ENCODE peak calls at places on chromosomes 13 and 19, in seven cellular contexts. M is cardiac muscle cell, R is brain microvascular endothelial cell, D is heart left ventricle, T is upper lobe of left lung, V is fibroblast of the aortic adventitia, W is AG09309. F is an unnamed sample.

GRCh38 chr13:37869756-37870488 is at the start of gene TRPC4:
- DNase-seq in M (peak; percentile 59), T (peak; percentile 85), V (peak; percentile 41), R (peak; percentile 79), W (peak; percentile 62), D (peak; percentile 62), F (peak; percentile 73)

GRCh38 chr19:32824136-32824835 is 45.3 kb downstream of the SLC7A9 start:
- DNase-seq in R (no peak), D (no peak), V (no peak), M (no peak), W (no peak), T (peak; percentile 58), F (no peak)

GRCh38 chr19:46126086-46126485 is 1.6 kb upstream of the IGFL3 start:
- DNase-seq in D (no peak), M (no peak), T (no peak), V (no peak), R (no peak), W (no peak), F (no peak)

GRCh38 chr13:42214445-42214844 is 57.5 kb upstream of the AKAP11 start:
- DNase-seq in R (no peak), T (no peak), W (no peak), D (no peak), M (no peak), V (no peak), F (no peak)

GRCh38 chr13:27601771-27602170 is 18.6 kb downstream of the LNX2 start:
- DNase-seq in M (no peak), D (no peak), V (no peak), R (no peak), T (no peak), W (no peak), F (no peak)

GRCh38 chr13:22740264-22740663 is 440.5 kb upstream of the SGCG start:
- DNase-seq in D (no peak), M (peak; percentile 15), V (no peak), R (no peak), T (no peak), W (no peak), F (no peak)

GRCh38 chr13:30870049-30870884 is 35.8 kb upstream of the MEDAG start:
- DNase-seq in D (peak; percentile 65), T (no peak), M (no peak), W (peak; percentile 90), R (peak; percentile 99), V (peak; percentile 100), F (peak; percentile 99)

GRCh38 chr13:76677047-76677446 is 209.2 kb downstream of the KCTD12 start:
- DNase-seq in V (peak; percentile 93), T (no peak), M (no peak), W (no peak), D (peak; percentile 74), R (peak; percentile 82), F (peak; percentile 82)

GRCh38 chr13:97344250-97345175 is 89.5 kb upstream of the RAP2A start:
- DNase-seq in R (peak; percentile 60), T (no peak), M (peak; percentile 73), V (peak; percentile 76), W (no peak), D (peak; percentile 71), F (peak; percentile 81)

GRCh38 chr13:72431981-72432617 is 295.3 kb downstream of the MZT1 start:
- DNase-seq in V (no peak), W (no peak), D (no peak), M (no peak), T (no peak), R (no peak), F (no peak)

GRCh38 chr13:35727881-35728280 is 251.4 kb upstream of the MAB21L1 start:
- DNase-seq in M (peak; percentile 19), V (no peak), W (no peak), D (no peak), T (no peak), R (no peak), F (no peak)

GRCh38 chr19:3319643-3320353 is 46.6 kb upstream of the NFIC start:
- DNase-seq in D (no peak), T (no peak), V (peak; percentile 63), R (peak; percentile 38), M (no peak), W (no peak), F (no peak)

GRCh38 chr13:33352520-33352919 is 67.0 kb upstream of the STARD13 start:
- DNase-seq in D (peak; percentile 35), T (peak; percentile 23), R (no peak), V (no peak), W (no peak), M (no peak), F (no peak)

GRCh38 chr19:46296722-46297431 is at the start of gene HIF3A:
- DNase-seq in M (peak; percentile 97), D (peak; percentile 85), W (no peak), R (no peak), T (peak; percentile 74), V (no peak), F (peak; percentile 73)

GRCh38 chr13:82257790-82258507 is 1624.3 kb downstream of the SLITRK1 start:
- DNase-seq in M (no peak), T (peak; percentile 70), D (no peak), W (no peak), V (no peak), R (no peak), F (no peak)

GRCh38 chr13:23378009-23378632 is 55.4 kb downstream of the SACS start:
- DNase-seq in W (peak; percentile 99), V (peak; percentile 100), D (no peak), T (no peak), R (peak; percentile 89), M (no peak), F (peak; percentile 93)

DNA sequence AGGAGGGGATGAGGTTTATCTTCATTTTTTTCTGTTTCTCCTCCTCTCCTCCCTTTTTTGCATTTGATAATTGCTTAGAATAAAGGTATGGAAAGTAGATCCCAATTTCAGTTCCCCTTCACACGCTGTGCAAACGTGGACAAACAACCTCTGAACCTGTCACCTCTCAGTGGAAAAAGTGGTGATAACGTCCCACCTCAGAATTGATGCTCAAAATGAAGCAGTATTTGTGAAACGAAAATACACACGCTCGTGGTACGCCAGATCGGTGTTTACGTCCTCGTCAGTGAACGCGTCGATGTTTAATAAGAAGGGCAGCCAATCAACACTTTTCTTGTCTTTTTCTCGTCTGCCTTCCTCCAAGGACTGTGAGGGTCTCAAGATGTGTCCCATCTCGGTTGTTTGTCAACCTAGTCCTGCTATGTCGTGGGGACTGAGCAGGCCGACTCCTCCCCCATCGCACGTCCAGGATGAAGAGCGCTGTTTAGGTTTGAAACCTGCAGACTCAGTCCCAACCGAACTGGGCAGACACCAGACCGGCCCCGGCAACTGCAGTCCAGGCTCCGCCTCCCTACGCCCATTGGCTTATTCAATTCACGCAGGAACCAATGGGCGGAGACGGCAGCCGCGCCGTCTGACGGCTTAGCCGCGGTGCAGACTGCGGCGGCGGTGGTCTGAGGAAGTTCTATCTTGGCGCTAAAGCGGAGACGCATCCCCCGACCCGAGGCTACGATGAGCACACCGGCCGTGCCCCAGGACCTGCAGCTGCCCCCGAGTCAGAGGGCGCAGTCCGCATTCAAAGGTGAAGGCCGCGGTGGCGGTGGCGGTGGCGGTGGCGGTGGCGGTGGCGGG is at the start of gene CKAP2:
- DNase-seq in M (peak; percentile 97), T (peak; percentile 95), D (peak; percentile 96), V (peak; percentile 91), W (peak; percentile 66), R (peak; percentile 93), F (peak; percentile 95)
- TF ChIP-seq CTCF in M (no peak), T (no peak), D (no peak), V (no peak), W (no peak), R (no peak), F (no peak)

DNA sequence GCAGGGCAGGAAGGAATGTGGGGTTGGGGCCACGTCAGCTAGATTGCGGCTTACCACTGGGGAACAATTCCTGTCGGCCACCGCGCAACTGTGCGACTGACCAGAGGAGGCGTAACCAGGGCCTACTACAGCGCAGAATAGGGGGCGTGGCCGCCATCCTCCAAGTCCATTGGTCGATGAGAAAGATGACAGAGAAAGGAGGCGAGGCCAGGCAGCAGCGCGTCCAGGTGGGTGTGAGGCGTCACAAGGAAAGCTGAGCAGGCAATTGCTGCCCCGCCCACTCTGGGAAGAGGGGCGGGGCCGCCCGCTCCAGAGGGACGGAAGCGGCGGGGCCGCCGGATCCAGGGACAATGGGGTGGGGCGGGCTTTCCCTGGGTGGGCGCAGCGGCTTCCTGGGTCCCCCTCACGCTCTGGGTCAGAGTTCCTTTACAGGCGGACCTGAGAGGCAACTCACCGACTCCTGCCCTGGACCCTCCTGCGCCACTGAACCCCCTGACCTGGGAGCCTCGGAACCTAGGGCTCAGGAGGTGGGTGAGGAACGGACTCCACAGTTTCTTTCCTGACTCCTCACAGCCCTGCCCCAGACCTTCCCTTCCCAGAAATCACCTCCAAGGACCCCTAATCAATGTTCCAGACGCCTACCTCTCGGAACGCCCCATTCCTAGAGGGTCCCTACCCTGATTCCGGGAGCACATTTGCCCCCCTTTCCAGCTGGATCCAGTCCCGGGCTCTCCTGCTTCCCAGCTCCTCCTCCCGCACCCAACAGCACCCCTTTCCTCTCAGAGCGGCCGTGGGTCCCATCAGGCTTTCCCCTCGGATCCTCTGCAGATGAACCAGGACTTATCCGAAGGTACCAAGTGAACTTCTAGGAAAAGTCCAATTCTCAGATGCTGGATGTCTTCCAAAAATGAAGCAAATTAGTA is 101.5 kb upstream of the ZNF492 start:
- DNase-seq in V (no peak), W (no peak), M (no peak), R (no peak), D (peak; percentile 68), T (peak; percentile 85), F (no peak)
- H3K4me3 ChIP-seq in V (no peak overlapping the region), W (no peak overlapping the region), M (no peak overlapping the region), R (no peak overlapping the region), D (peak overlapping the region; percentile 46), T (peak overlapping the region; percentile 35), F (no peak overlapping the region)

GRCh38 chr19:29596885-29597525 is 9.1 kb upstream of the POP4 start:
- DNase-seq in D (no peak), R (peak; percentile 9), M (peak; percentile 37), T (no peak), W (no peak), V (peak; percentile 55), F (peak; percentile 52)
- TF ChIP-seq CTCF in D (no peak), R (peak; percentile 56), M (no peak), T (no peak), W (peak; percentile 46), V (peak; percentile 39), F (peak; percentile 32)

GRCh38 chr19:49916839-49917733 is 11.9 kb upstream of the ATF5 start:
- DNase-seq in W (no peak), M (no peak), D (no peak), T (peak; percentile 57), R (no peak), V (no peak), F (no peak)

GRCh38 chr19:49915271-49915670 is 13.7 kb upstream of the ATF5 start:
- DNase-seq in D (no peak), T (no peak), R (no peak), M (no peak), W (no peak), V (no peak), F (no peak)

GRCh38 chr19:49912965-49913685 is 15.9 kb upstream of the ATF5 start:
- DNase-seq in R (no peak), V (no peak), T (peak; percentile 69), W (no peak), M (no peak), D (no peak), F (no peak)

GRCh38 chr19:49911381-49912145 is 14.9 kb upstream of the IL4I1 start:
- DNase-seq in R (no peak), V (no peak), D (no peak), M (no peak), T (no peak), W (no peak), F (peak; percentile 45)

DNA sequence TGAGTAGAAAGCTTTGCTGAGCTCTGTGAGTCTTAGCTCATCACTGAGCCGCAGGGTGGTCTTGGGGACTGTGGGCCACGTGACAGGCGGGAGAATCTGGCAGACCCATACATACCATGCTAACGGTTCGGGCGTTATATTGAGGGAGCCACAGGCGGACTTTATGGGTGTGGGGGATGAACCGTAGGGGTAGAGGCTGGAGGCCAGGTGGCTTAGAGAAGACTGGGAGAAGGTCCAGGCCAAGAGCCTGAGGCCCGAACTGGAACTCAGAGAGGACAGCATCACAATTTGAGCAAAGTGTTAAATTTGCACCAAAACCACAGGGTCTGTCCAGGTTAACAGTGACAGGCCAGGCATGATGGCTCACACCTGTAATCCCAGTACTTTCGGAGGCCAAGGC is 15.3 kb upstream of the ATF5 start:
- DNase-seq in R (no peak), W (no peak), D (no peak), M (no peak), V (no peak), T (no peak), F (no peak)
- H3K4me3 ChIP-seq in R (no peak overlapping the region), W (no peak overlapping the region), D (no peak overlapping the region), M (no peak overlapping the region), V (no peak overlapping the region), T (no peak overlapping the region), F (no peak overlapping the region)